ENCODE peak calls at places on chromosomes 16 and 17, in four cellular contexts. H is K562, Z is A549, Y is HepG2. V is an unnamed sample.

GRCh38 chr16:72844225-72844920 is 203.6 kb downstream of the ZFHX3 start:
- DNase-seq in Y (no peak), Z (no peak), H (no peak), V (peak)

GRCh38 chr16:228151-228855 is 946 bp downstream of the LUC7L start:
- DNase-seq in H (peak), Y (peak), Z (peak), V (no peak)

GRCh38 chr17:42969006-42969581 is 4.8 kb upstream of the AARSD1 start:
- DNase-seq in Z (no peak), Y (no peak), H (peak), V (no peak)

GRCh38 chr16:66326995-66327513 is 39.4 kb upstream of the CDH5 start:
- DNase-seq in Y (peak), Z (no peak), H (peak), V (no peak)

GRCh38 chr16:74606521-74607309 is at the start of gene GLG1:
- DNase-seq in Y (peak), H (peak), Z (peak), V (peak)

GRCh38 chr16:66588981-66589713 is 9.9 kb downstream of the CMTM2 start:
- DNase-seq in Y (peak), H (peak), Z (peak), V (no peak)

GRCh38 chr16:69448470-69449193 is 24.2 kb downstream of the CYB5B start:
- DNase-seq in H (no peak), Y (no peak), Z (no peak), V (no peak)

GRCh38 chr16:25030420-25031131 is 15.4 kb upstream of the ARHGAP17 start:
- DNase-seq in Y (no peak), Z (no peak), H (no peak), V (no peak)

GRCh38 chr16:61237804-61238485 is 798.3 kb downstream of the CDH8 start:
- DNase-seq in Y (no peak), H (no peak), Z (no peak), V (no peak)

GRCh38 chr16:65876624-65877023 is 489.9 kb upstream of the CDH5 start:
- DNase-seq in Z (no peak), H (no peak), Y (no peak), V (no peak)

GRCh38 chr17:31877341-31877740 is 18.3 kb upstream of the COPRS start:
- DNase-seq in H (no peak), Z (no peak), Y (no peak), V (no peak)

GRCh38 chr17:45705123-45706009 is 78.8 kb upstream of the CRHR1 start:
- DNase-seq in Z (peak), H (peak), Y (peak), V (no peak)

GRCh38 chr16:1530883-1531637 is 2.4 kb upstream of the TMEM204 start:
- DNase-seq in H (no peak), Z (no peak), Y (no peak), V (no peak)

GRCh38 chr16:85569615-85570212 is 43.4 kb upstream of the GSE1 start:
- DNase-seq in Z (no peak), Y (no peak), H (peak), V (peak)

GRCh38 chr17:21452377-21453143 is 76.4 kb downstream of the KCNJ12 start:
- DNase-seq in Z (no peak), Y (peak), H (peak), V (no peak)

GRCh38 chr16:66606000-66606751 is 1.7 kb downstream of the CMTM3 start:
- DNase-seq in H (no peak), Y (no peak), Z (no peak), V (no peak)

GRCh38 chr17:42463976-42464400 is 5.3 kb downstream of the ATP6V0A1 start:
- DNase-seq in H (no peak), Z (no peak), Y (peak), V (no peak)

GRCh38 chr17:58303981-58304734 is 23.4 kb upstream of the MPO start:
- DNase-seq in H (peak), Y (peak), Z (peak), V (no peak)

GRCh38 chr16:58679763-58680162 is 4.8 kb downstream of the SLC38A7 start:
- DNase-seq in H (no peak), Y (no peak), Z (no peak), V (no peak)

GRCh38 chr17:81153340-81153803 is 11.9 kb upstream of the PVALEF start:
- DNase-seq in H (peak), Y (no peak), Z (no peak), V (no peak)

GRCh38 chr16:66888647-66889615 is 8.6 kb downstream of the PDP2 start:
- DNase-seq in Z (no peak), Y (no peak), H (no peak), V (no peak)

GRCh38 chr16:89557230-89557935 is 3.1 kb upstream of the RPL13 start:
- DNase-seq in Z (peak), H (peak), Y (peak), V (no peak)

GRCh38 chr17:36743130-36743529 is 141.7 kb downstream of the MRM1 start:
- DNase-seq in H (no peak), Z (no peak), Y (no peak), V (no peak)

GRCh38 chr16:22198547-22199293 is 7.4 kb upstream of the EEF2K start:
- DNase-seq in H (no peak), Z (no peak), Y (no peak), V (no peak)

GRCh38 chr16:77657016-77657415 is 65.3 kb upstream of the NUDT7 start:
- DNase-seq in Y (peak), H (peak), Z (no peak), V (no peak)

GRCh38 chr17:44543213-44543904 is 13.9 kb upstream of the FZD2 start:
- DNase-seq in Z (peak), Y (peak), H (no peak), V (no peak)

GRCh38 chr16:87068751-87069150 is 248.4 kb downstream of the C16orf95 start:
- DNase-seq in Y (no peak), H (no peak), Z (no peak), V (no peak)

GRCh38 chr17:42526031-42526444 is 10.0 kb upstream of the NAGLU start:
- DNase-seq in Y (no peak), Z (no peak), H (no peak), V (no peak)

GRCh38 chr17:3558603-3559269 is 1.1 kb upstream of the TRPV3 start:
- DNase-seq in H (no peak), Z (no peak), Y (no peak), V (peak)

GRCh38 chr17:34398990-34399389 is 36.0 kb upstream of the CCL1 start:
- DNase-seq in Z (no peak), Y (no peak), H (no peak), V (no peak)

GRCh38 chr16:15701975-15702970 is 52.2 kb downstream of the NDE1 start:
- DNase-seq in Y (no peak), Z (no peak), H (no peak), V (no peak)

GRCh38 chr17:57370051-57370581 is 113.8 kb downstream of the MSI2 start:
- DNase-seq in Y (peak), H (peak), Z (peak), V (no peak)

GRCh38 chr17:9266769-9267168 is 245.5 kb downstream of the NTN1 start:
- DNase-seq in Y (no peak), H (no peak), Z (no peak), V (no peak)

GRCh38 chr17:77839324-77840155 is 119.0 kb upstream of the TNRC6C start:
- DNase-seq in Z (no peak), H (no peak), Y (no peak), V (no peak)

GRCh38 chr17:73304438-73304837 is 7.4 kb downstream of the CDC42EP4 start:
- DNase-seq in Z (no peak), H (peak), Y (no peak), V (no peak)

GRCh38 chr17:73305845-73306836 is 5.7 kb downstream of the CDC42EP4 start:
- DNase-seq in Y (no peak), Z (no peak), H (no peak), V (no peak)

GRCh38 chr17:73308017-73308823 is 3.6 kb downstream of the CDC42EP4 start:
- DNase-seq in Z (peak), H (peak), Y (peak), V (no peak)

GRCh38 chr17:73304971-73305786 is 6.6 kb downstream of the CDC42EP4 start:
- DNase-seq in Z (peak), H (peak), Y (no peak), V (no peak)

GRCh38 chr17:73307130-73307529 is 4.7 kb downstream of the CDC42EP4 start:
- DNase-seq in Y (no peak), Z (no peak), H (no peak), V (no peak)
- TF ChIP-seq CHD4 in Y (no peak), Z (no peak), H (no peak), V (no peak)

GRCh38 chr17:50882851-50883250 is 16.7 kb upstream of the TOB1 start:
- DNase-seq in H (no peak), Y (no peak), Z (peak), V (no peak)
- TF ChIP-seq RAD21 in H (no peak), Y (no peak), Z (no peak), V (no peak)

GRCh38 chr16:17529982-17530760 is 59.4 kb upstream of the XYLT1 start:
- DNase-seq in Z (no peak), H (no peak), Y (no peak), V (peak)
- TF ChIP-seq CHD4 in Z (no peak), H (no peak), Y (no peak), V (no peak)

GRCh38 chr16:17134586-17134985 is 336.2 kb downstream of the XYLT1 start:
- DNase-seq in Y (no peak), H (no peak), Z (no peak), V (peak)

GRCh38 chr16:17133851-17134250 is 336.9 kb downstream of the XYLT1 start:
- DNase-seq in H (no peak), Z (no peak), Y (no peak), V (no peak)

GRCh38 chr16:17143546-17144419 is 327.0 kb downstream of the XYLT1 start:
- DNase-seq in Z (no peak), Y (no peak), H (no peak), V (no peak)

GRCh38 chr16:17135439-17135838 is 335.3 kb downstream of the XYLT1 start:
- DNase-seq in H (no peak), Y (no peak), Z (no peak), V (no peak)

DNA sequence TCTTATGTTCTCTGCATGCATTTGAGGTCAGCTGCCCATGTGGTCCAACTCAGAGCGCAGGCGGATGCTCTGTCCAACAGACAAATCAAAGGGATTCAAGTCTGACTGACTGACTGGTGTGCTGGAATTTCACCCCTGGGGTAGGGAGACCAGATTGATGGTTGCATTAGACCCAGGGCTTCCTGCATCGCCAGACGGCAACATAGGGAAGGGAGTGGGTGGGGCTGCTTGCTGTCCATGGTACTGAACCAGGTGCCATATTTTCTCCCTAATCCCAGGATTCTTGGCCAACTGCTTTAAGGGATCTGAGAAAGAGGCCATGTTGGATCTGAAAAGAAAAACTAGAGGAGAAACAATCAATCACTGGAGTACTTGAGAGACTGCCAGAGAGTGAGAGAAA is 332.0 kb downstream of the XYLT1 start:
- DNase-seq in H (peak), Z (no peak), Y (no peak), V (no peak)
- TF ChIP-seq RAD21 in H (no peak), Z (no peak), Y (no peak), V (no peak)

GRCh38 chr16:84504420-84505248 is at the start of gene MEAK7:
- DNase-seq in H (peak), Z (peak), Y (peak), V (peak)

GRCh38 chr16:84502075-84502474 is 2.4 kb downstream of the MEAK7 start:
- DNase-seq in Y (no peak), Z (no peak), H (no peak), V (no peak)

GRCh38 chr16:84505249-84506156 is 1.0 kb upstream of the MEAK7 start:
- DNase-seq in Z (no peak), Y (no peak), H (no peak), V (no peak)

GRCh38 chr16:84502581-84502980 is 1.9 kb downstream of the MEAK7 start:
- DNase-seq in H (no peak), Z (no peak), Y (no peak), V (no peak)

DNA sequence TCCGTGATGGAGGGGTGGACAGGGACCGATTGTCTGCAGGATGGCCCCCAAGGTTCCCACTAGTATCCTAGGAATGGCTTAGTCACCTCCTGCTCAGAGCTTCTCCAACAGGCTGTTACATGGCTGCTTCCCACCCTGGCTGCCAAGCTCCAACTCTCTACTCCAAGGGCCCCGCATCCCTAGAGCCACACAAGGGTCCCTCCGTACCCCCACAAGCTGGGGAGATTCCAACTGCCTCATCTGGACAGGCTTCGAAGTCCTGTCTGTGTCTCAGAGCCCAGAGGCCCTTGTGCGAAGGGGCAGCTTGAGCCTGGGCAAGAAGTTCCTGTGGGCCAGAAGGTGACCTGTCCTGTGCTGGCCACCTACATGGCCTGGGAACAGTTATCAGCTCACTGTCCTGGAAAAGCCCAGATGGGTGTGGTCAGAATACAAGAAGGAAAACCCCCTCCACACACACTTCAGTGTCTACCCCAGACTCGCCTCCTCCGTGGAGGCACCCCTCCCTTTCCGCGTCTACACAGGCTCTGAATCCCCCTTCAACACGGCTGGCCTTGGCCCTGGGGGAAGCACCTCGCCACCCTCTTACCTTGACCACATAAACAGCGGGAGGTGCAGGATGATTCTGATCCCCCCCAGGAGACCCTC is 586 bp downstream of the MEAK7 start:
- DNase-seq in H (peak), Y (no peak), Z (no peak), V (no peak)
- TF ChIP-seq CHD4 in H (no peak), Y (no peak), Z (no peak), V (no peak)

GRCh38 chr17:75832652-75833400 is 11.4 kb downstream of the UNC13D start:
- DNase-seq in H (no peak), Z (no peak), Y (no peak), V (no peak)
- TF ChIP-seq RAD21 in H (no peak), Z (no peak), Y (no peak), V (no peak)

V was measured in GM12878.